ENCODE peak calls at places on chromosomes 13 and 19, in six cellular contexts. One of them, this sample, is unnamed.

GRCh38 chr13:92849381-92849780 is 377.2 kb upstream of the GPC6 start:
- DNase-seq in GM12878: no peak
- DNase-seq in endothelial cell of umbilical vein: no peak
- DNase-seq in HepG2: no peak
- DNase-seq in A549: no peak
- DNase-seq in K562: no peak
- DNase-seq in this sample: no peak

GRCh38 chr19:48284891-48285290 is 15.0 kb downstream of the ZNF114 start:
- DNase-seq in A549: no peak
- DNase-seq in HepG2: no peak
- DNase-seq in GM12878: no peak
- DNase-seq in endothelial cell of umbilical vein: no peak
- DNase-seq in K562: no peak
- DNase-seq in this sample: no peak

GRCh38 chr19:19040417-19040816 is 7.0 kb downstream of the ARMC6 start:
- DNase-seq in GM12878: no peak
- DNase-seq in A549: peak
- DNase-seq in HepG2: peak
- DNase-seq in K562: no peak
- DNase-seq in endothelial cell of umbilical vein: no peak
- DNase-seq in this sample: no peak

GRCh38 chr19:41689993-41690800 is 2.1 kb upstream of the CEACAM7 start:
- DNase-seq in K562: no peak
- DNase-seq in HepG2: no peak
- DNase-seq in A549: no peak
- DNase-seq in GM12878: no peak
- DNase-seq in endothelial cell of umbilical vein: no peak
- DNase-seq in this sample: no peak

GRCh38 chr13:114128624-114129522 is 3.5 kb downstream of the RASA3 start:
- DNase-seq in GM12878: peak
- DNase-seq in A549: no peak
- DNase-seq in HepG2: no peak
- DNase-seq in K562: peak
- DNase-seq in endothelial cell of umbilical vein: peak
- DNase-seq in this sample: peak

GRCh38 chr19:18741566-18742121 is 49.5 kb downstream of the COMP start:
- DNase-seq in A549: no peak
- DNase-seq in GM12878: no peak
- DNase-seq in endothelial cell of umbilical vein: no peak
- DNase-seq in K562: no peak
- DNase-seq in HepG2: peak
- DNase-seq in this sample: no peak

GRCh38 chr19:46288896-46289588 is 7.8 kb upstream of the HIF3A start:
- DNase-seq in A549: peak
- DNase-seq in K562: no peak
- DNase-seq in HepG2: peak
- DNase-seq in endothelial cell of umbilical vein: peak
- DNase-seq in GM12878: no peak
- DNase-seq in this sample: peak

GRCh38 chr13:98556968-98557591 is 19.8 kb downstream of the STK24 start:
- DNase-seq in HepG2: no peak
- DNase-seq in K562: no peak
- DNase-seq in A549: no peak
- DNase-seq in GM12878: no peak
- DNase-seq in endothelial cell of umbilical vein: no peak
- DNase-seq in this sample: no peak

GRCh38 chr19:32343550-32344262 is 1.7 kb upstream of the ZNF507 start:
- DNase-seq in HepG2: peak
- DNase-seq in GM12878: no peak
- DNase-seq in K562: no peak
- DNase-seq in A549: peak
- DNase-seq in endothelial cell of umbilical vein: no peak
- DNase-seq in this sample: no peak

GRCh38 chr19:1401138-1401888 is at the start of gene GAMT:
- DNase-seq in A549: no peak
- DNase-seq in K562: peak
- DNase-seq in HepG2: no peak
- DNase-seq in GM12878: no peak
- DNase-seq in endothelial cell of umbilical vein: peak
- DNase-seq in this sample: peak

GRCh38 chr19:42276284-42276683 is 7.2 kb downstream of the CIC start:
- DNase-seq in A549: no peak
- DNase-seq in HepG2: no peak
- DNase-seq in GM12878: no peak
- DNase-seq in K562: no peak
- DNase-seq in endothelial cell of umbilical vein: no peak
- DNase-seq in this sample: no peak

GRCh38 chr19:1851581-1852293 is 3.5 kb upstream of the REXO1 start:
- DNase-seq in GM12878: no peak
- DNase-seq in HepG2: no peak
- DNase-seq in endothelial cell of umbilical vein: no peak
- DNase-seq in K562: no peak
- DNase-seq in A549: no peak
- DNase-seq in this sample: no peak

GRCh38 chr13:50286376-50286775 is 271.1 kb downstream of the KCNRG start:
- DNase-seq in HepG2: no peak
- DNase-seq in GM12878: no peak
- DNase-seq in A549: no peak
- DNase-seq in K562: no peak
- DNase-seq in endothelial cell of umbilical vein: no peak
- DNase-seq in this sample: no peak

GRCh38 chr19:5131866-5132561 is 163.1 kb downstream of the KDM4B start:
- DNase-seq in A549: no peak
- DNase-seq in K562: no peak
- DNase-seq in GM12878: no peak
- DNase-seq in HepG2: no peak
- DNase-seq in endothelial cell of umbilical vein: no peak
- DNase-seq in this sample: no peak

GRCh38 chr19:39951686-39952085 is 17.3 kb upstream of the FCGBP start:
- DNase-seq in HepG2: no peak
- DNase-seq in K562: no peak
- DNase-seq in endothelial cell of umbilical vein: no peak
- DNase-seq in A549: peak
- DNase-seq in GM12878: no peak
- DNase-seq in this sample: peak

GRCh38 chr13:80149757-80150156 is 191.2 kb downstream of the SPRY2 start:
- DNase-seq in endothelial cell of umbilical vein: no peak
- DNase-seq in K562: no peak
- DNase-seq in A549: no peak
- DNase-seq in GM12878: no peak
- DNase-seq in HepG2: no peak
- DNase-seq in this sample: no peak

GRCh38 chr13:42968906-42969305 is 23.1 kb downstream of the EPSTI1 start:
- DNase-seq in endothelial cell of umbilical vein: no peak
- DNase-seq in K562: no peak
- DNase-seq in HepG2: no peak
- DNase-seq in GM12878: no peak
- DNase-seq in A549: no peak
- DNase-seq in this sample: no peak

GRCh38 chr13:44396295-44396962 is 22.8 kb downstream of the SERP2 start:
- DNase-seq in endothelial cell of umbilical vein: no peak
- DNase-seq in A549: no peak
- DNase-seq in HepG2: no peak
- DNase-seq in GM12878: no peak
- DNase-seq in K562: no peak
- DNase-seq in this sample: no peak

GRCh38 chr13:104898484-104898883 is 1637.0 kb downstream of the EFNB2 start:
- DNase-seq in endothelial cell of umbilical vein: no peak
- DNase-seq in A549: no peak
- DNase-seq in HepG2: no peak
- DNase-seq in K562: no peak
- DNase-seq in GM12878: no peak
- DNase-seq in this sample: no peak

GRCh38 chr19:46346821-46347571 is at the start of gene PPP5C:
- DNase-seq in K562: peak
- DNase-seq in endothelial cell of umbilical vein: peak
- DNase-seq in GM12878: peak
- DNase-seq in A549: peak
- DNase-seq in HepG2: peak
- DNase-seq in this sample: peak

GRCh38 chr19:40576181-40576584 is 490 bp upstream of the SHKBP1 start:
- DNase-seq in A549: no peak
- DNase-seq in K562: no peak
- DNase-seq in GM12878: no peak
- DNase-seq in endothelial cell of umbilical vein: no peak
- DNase-seq in HepG2: no peak
- DNase-seq in this sample: peak

GRCh38 chr13:106555631-106556328 is 12.2 kb downstream of the ARGLU1 start:
- DNase-seq in endothelial cell of umbilical vein: no peak
- DNase-seq in A549: no peak
- DNase-seq in K562: no peak
- DNase-seq in GM12878: no peak
- DNase-seq in HepG2: no peak
- DNase-seq in this sample: no peak

GRCh38 chr13:106548064-106548696 is 12.7 kb upstream of the EFNB2 start:
- DNase-seq in K562: no peak
- DNase-seq in GM12878: no peak
- DNase-seq in HepG2: no peak
- DNase-seq in A549: peak
- DNase-seq in endothelial cell of umbilical vein: no peak
- DNase-seq in this sample: no peak

GRCh38 chr13:106550570-106551135 is 15.2 kb upstream of the EFNB2 start:
- DNase-seq in endothelial cell of umbilical vein: no peak
- DNase-seq in A549: no peak
- DNase-seq in HepG2: no peak
- DNase-seq in GM12878: no peak
- DNase-seq in K562: no peak
- DNase-seq in this sample: no peak
- TF ChIP-seq CTCF in endothelial cell of umbilical vein: no peak
- TF ChIP-seq CTCF in A549: no peak
- TF ChIP-seq CTCF in HepG2: no peak
- TF ChIP-seq CTCF in GM12878: no peak
- TF ChIP-seq CTCF in K562: no peak
- TF ChIP-seq CTCF in this sample: no peak

GRCh38 chr19:44807162-44807561 is 1.7 kb upstream of the BCAM start:
- DNase-seq in HepG2: peak
- DNase-seq in GM12878: no peak
- DNase-seq in K562: peak
- DNase-seq in A549: peak
- DNase-seq in endothelial cell of umbilical vein: no peak
- DNase-seq in this sample: no peak

GRCh38 chr19:44810555-44811447 is 1.9 kb downstream of the BCAM start:
- DNase-seq in endothelial cell of umbilical vein: no peak
- DNase-seq in GM12878: no peak
- DNase-seq in HepG2: no peak
- DNase-seq in K562: no peak
- DNase-seq in A549: no peak
- DNase-seq in this sample: no peak

GRCh38 chr19:44809856-44810554 is 1.1 kb downstream of the BCAM start:
- DNase-seq in GM12878: no peak
- DNase-seq in HepG2: no peak
- DNase-seq in A549: no peak
- DNase-seq in K562: no peak
- DNase-seq in endothelial cell of umbilical vein: no peak
- DNase-seq in this sample: no peak

GRCh38 chr19:44807652-44808462 is 1.0 kb upstream of the BCAM start:
- DNase-seq in HepG2: peak
- DNase-seq in K562: peak
- DNase-seq in A549: peak
- DNase-seq in GM12878: no peak
- DNase-seq in endothelial cell of umbilical vein: peak
- DNase-seq in this sample: peak

GRCh38 chr19:44808463-44809371 is at the start of gene BCAM:
- DNase-seq in endothelial cell of umbilical vein: peak
- DNase-seq in A549: peak
- DNase-seq in HepG2: peak
- DNase-seq in GM12878: no peak
- DNase-seq in K562: peak
- DNase-seq in this sample: no peak
- TF ChIP-seq MYC in endothelial cell of umbilical vein: no peak
- TF ChIP-seq MYC in A549: no peak
- TF ChIP-seq MYC in HepG2: no peak
- TF ChIP-seq MYC in GM12878: no peak
- TF ChIP-seq MYC in K562: no peak
- TF ChIP-seq MYC in this sample: no peak

GRCh38 chr13:90618133-90618532 is 729.4 kb upstream of the MIR17HG start:
- DNase-seq in A549: peak
- DNase-seq in K562: no peak
- DNase-seq in GM12878: no peak
- DNase-seq in HepG2: no peak
- DNase-seq in endothelial cell of umbilical vein: no peak
- DNase-seq in this sample: no peak
- TF ChIP-seq MAX in A549: no peak
- TF ChIP-seq MAX in K562: no peak
- TF ChIP-seq MAX in GM12878: no peak
- TF ChIP-seq MAX in HepG2: no peak
- TF ChIP-seq MAX in endothelial cell of umbilical vein: no peak
- TF ChIP-seq MAX in this sample: no peak

DNA sequence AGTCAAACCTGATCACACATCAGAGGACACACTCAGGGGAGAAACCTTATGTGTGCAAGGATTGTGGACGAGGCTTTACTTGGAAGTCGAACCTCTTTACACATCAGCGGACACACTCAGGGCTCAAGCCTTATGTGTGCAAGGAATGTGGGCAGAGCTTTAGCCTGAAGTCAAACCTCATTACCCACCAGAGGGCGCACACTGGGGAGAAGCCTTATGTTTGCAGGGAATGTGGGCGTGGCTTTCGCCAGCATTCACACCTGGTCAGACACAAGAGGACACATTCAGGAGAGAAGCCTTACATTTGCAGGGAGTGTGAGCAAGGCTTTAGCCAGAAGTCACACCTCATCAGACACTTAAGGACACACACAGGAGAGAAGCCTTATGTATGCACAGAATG is 8.2 kb upstream of the ZNF527 start:
- DNase-seq in endothelial cell of umbilical vein: peak
- DNase-seq in HepG2: peak
- DNase-seq in A549: peak
- DNase-seq in K562: peak
- DNase-seq in GM12878: no peak
- DNase-seq in this sample: peak
- TF ChIP-seq CTCF in endothelial cell of umbilical vein: no peak
- TF ChIP-seq CTCF in HepG2: peak
- TF ChIP-seq CTCF in A549: no peak
- TF ChIP-seq CTCF in K562: no peak
- TF ChIP-seq CTCF in GM12878: no peak
- TF ChIP-seq CTCF in this sample: no peak

DNA sequence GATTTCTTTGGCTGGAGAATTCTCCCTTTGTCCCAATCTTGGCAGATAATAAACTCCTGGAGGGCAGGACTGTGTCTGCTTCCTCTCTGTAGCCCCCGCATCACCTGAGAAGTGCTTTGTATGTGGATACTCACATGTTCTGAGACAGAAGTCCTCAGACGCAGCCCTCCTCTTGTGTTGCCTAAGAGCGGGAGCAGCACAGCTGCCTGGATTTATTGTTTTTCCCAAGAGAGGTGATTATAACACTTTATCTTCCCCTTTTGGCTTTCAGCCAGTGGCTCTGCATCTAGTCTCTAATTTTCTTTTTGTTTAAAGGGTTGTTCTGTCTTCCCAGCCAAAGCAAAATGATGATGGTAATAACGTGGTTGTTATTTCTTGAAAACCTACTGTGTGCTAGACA is 36.1 kb downstream of the OLFM4 start:
- DNase-seq in endothelial cell of umbilical vein: no peak
- DNase-seq in K562: no peak
- DNase-seq in HepG2: no peak
- DNase-seq in GM12878: no peak
- DNase-seq in A549: no peak
- DNase-seq in this sample: peak
- TF ChIP-seq MYC in endothelial cell of umbilical vein: no peak
- TF ChIP-seq MYC in K562: no peak
- TF ChIP-seq MYC in HepG2: no peak
- TF ChIP-seq MYC in GM12878: no peak
- TF ChIP-seq MYC in A549: no peak
- TF ChIP-seq MYC in this sample: no peak